ENCODE peak calls at places on chromosomes 2 and 18, in four cellular contexts. B is cerebellar cortex; F is stimulated activated CD4-positive, alpha-beta T cell treated with anti-CD3 and anti-CD28 coated beads, Interleukin-2, amount 100 ng/mL, for 48 hours; Z is fibroblast of the aortic adventitia. U is an unnamed sample.

GRCh38 chr2:216857131-216857550 is 2.7 kb downstream of the TNP1 start:
- DNase-seq in B (no peak), F (peak; percentile 12), Z (no peak), U (peak; percentile 48)

GRCh38 chr2:37306024-37306423 is 18.6 kb downstream of the PRKD3 start:
- DNase-seq in B (no peak), F (no peak), Z (no peak), U (no peak)

GRCh38 chr18:415627-416612 is 84.6 kb downstream of the COLEC12 start:
- DNase-seq in B (no peak), F (no peak), Z (peak; percentile 89), U (peak; percentile 90)

GRCh38 chr2:70934981-70935380 is 719 bp upstream of the ATP6V1B1 start:
- DNase-seq in B (no peak), F (no peak), Z (no peak), U (no peak)

GRCh38 chr2:224709276-224709675 is 6.9 kb downstream of the CCDC195 start:
- DNase-seq in B (no peak), F (no peak), Z (no peak), U (no peak)

GRCh38 chr18:71239111-71239624 is 950.3 kb downstream of the SOCS6 start:
- DNase-seq in B (no peak), F (no peak), Z (no peak), U (no peak)

GRCh38 chr2:120746179-120746549 is 10.5 kb downstream of the GLI2 start:
- DNase-seq in B (no peak), F (no peak), Z (no peak), U (no peak)

GRCh38 chr2:70391259-70391658 is 89.4 kb upstream of the FAM136A start:
- DNase-seq in B (no peak), F (no peak), Z (no peak), U (no peak)

GRCh38 chr2:54859416-54859815 is 136.0 kb downstream of the EML6 start:
- DNase-seq in B (peak; percentile 70), F (no peak), Z (no peak), U (no peak)

GRCh38 chr18:48956378-48956777 is 5.6 kb upstream of the SMAD7 start:
- DNase-seq in B (no peak), F (no peak), Z (peak; percentile 93), U (peak; percentile 89)

GRCh38 chr2:138017824-138018223 is 53.6 kb downstream of the HNMT start:
- DNase-seq in B (no peak), F (no peak), Z (no peak), U (no peak)

GRCh38 chr18:45621068-45621511 is 5.8 kb downstream of the SLC14A2 start:
- DNase-seq in B (peak; percentile 39), F (peak; percentile 31), Z (peak; percentile 62), U (peak; percentile 53)

GRCh38 chr2:43759195-43759594 is 14.6 kb upstream of the DYNC2LI1 start:
- DNase-seq in B (no peak), F (no peak), Z (peak; percentile 61), U (peak; percentile 95)

GRCh38 chr2:173134703-173135102 is 59.1 kb downstream of the MAP3K20 start:
- DNase-seq in B (no peak), F (no peak), Z (no peak), U (no peak)

GRCh38 chr2:220845766-220846273 is 726.3 kb downstream of the EPHA4 start:
- DNase-seq in B (no peak), F (no peak), Z (no peak), U (no peak)

GRCh38 chr18:58755304-58756010 is 84.2 kb downstream of the MALT1 start:
- DNase-seq in B (peak; percentile 37), F (no peak), Z (no peak), U (no peak)

GRCh38 chr2:37653805-37654378 is 17.6 kb downstream of the CDC42EP3 start:
- DNase-seq in B (no peak), F (no peak), Z (no peak), U (no peak)

GRCh38 chr2:89000235-89000634 is 308.8 kb downstream of the RPIA start:
- DNase-seq in B (no peak), F (no peak), Z (no peak), U (no peak)

U was measured in fibroblast of mammary gland.